ENCODE peak calls at places on chromosomes 4 and X, in ten cellular contexts. A is A549, X is tibial nerve, L is upper lobe of left lung, P is heart left ventricle, Q is K562, C is right lobe of liver, F is uterus, K is prostate gland, B is body of pancreas. G is an unnamed sample.

GRCh38 chr4:98932539-98932938 is 3.6 kb upstream of the EIF4E start:
- DNase-seq in P (no peak), C (no peak), K (no peak), Q (no peak), F (no peak), A (no peak), B (no peak), X (no peak), L (no peak), G (no peak)

GRCh38 chrX:104134583-104135261 is 22.1 kb downstream of the SLC25A53 start:
- DNase-seq in P (no peak), F (no peak), C (no peak), K (no peak), L (no peak), B (no peak), Q (no peak), A (no peak), X (no peak), G (no peak)

GRCh38 chrX:140661657-140662056 is 47.9 kb upstream of the LINC00632 start:
- DNase-seq in C (no peak), F (no peak), X (no peak), L (no peak), B (no peak), P (no peak), A (no peak), K (no peak), Q (no peak), G (no peak)

GRCh38 chr4:37604464-37604863 is 81.7 kb downstream of the RELL1 start:
- DNase-seq in X (no peak), F (no peak), C (no peak), K (no peak), P (no peak), L (no peak), Q (no peak), B (no peak), A (no peak), G (no peak)

GRCh38 chrX:25020391-25021131 is 4.8 kb upstream of the ARX start:
- DNase-seq in F (no peak), C (no peak), A (no peak), L (no peak), X (no peak), Q (peak), P (peak), K (no peak), B (no peak), G (peak)

GRCh38 chrX:152647978-152648377 is 10.3 kb downstream of the GABRQ start:
- DNase-seq in B (no peak), K (no peak), X (no peak), Q (peak), F (no peak), P (no peak), A (no peak), C (no peak), L (no peak), G (no peak)

GRCh38 chr4:113435893-113436292 is 325.6 kb downstream of the CAMK2D start:
- DNase-seq in Q (no peak), C (no peak), L (no peak), K (peak), B (no peak), A (no peak), F (peak), P (peak), X (peak), G (no peak)

GRCh38 chr4:98686847-98687246 is 28.4 kb upstream of the TSPAN5 start:
- DNase-seq in P (no peak), A (no peak), K (no peak), C (no peak), Q (no peak), X (no peak), B (no peak), L (no peak), F (no peak), G (no peak)

GRCh38 chr4:153668647-153669046 is 15.4 kb upstream of the TLR2 start:
- DNase-seq in B (no peak), Q (no peak), C (no peak), F (no peak), X (no peak), K (no peak), A (no peak), L (no peak), P (no peak), G (no peak)

GRCh38 chrX:118974908-118975671 is 672 bp downstream of the LONRF3 start:
- DNase-seq in Q (peak), F (peak), X (no peak), B (peak), C (peak), A (peak), L (peak), P (peak), K (peak), G (no peak)

GRCh38 chr4:124061413-124061812 is 651.1 kb downstream of the ANKRD50 start:
- DNase-seq in P (no peak), A (no peak), K (no peak), Q (no peak), L (no peak), F (no peak), C (no peak), B (no peak), X (no peak), G (no peak)

GRCh38 chr4:1870328-1870577 is 940 bp upstream of the NSD2 start:
- DNase-seq in K (peak), C (peak), P (peak), X (peak), B (peak), F (peak), Q (no peak), A (peak), L (peak), G (peak)

GRCh38 chr4:15778742-15779231 is 659 bp downstream of the CD38 start:
- DNase-seq in X (no peak), F (no peak), C (peak), P (peak), Q (no peak), K (peak), B (peak), A (peak), L (peak), G (no peak)

GRCh38 chr4:181162266-181163063 is 1080.7 kb upstream of the TENM3 start:
- DNase-seq in F (no peak), P (no peak), L (no peak), K (no peak), A (no peak), Q (no peak), X (no peak), B (no peak), C (no peak), G (no peak)

GRCh38 chr4:16665942-16666586 is 232.4 kb downstream of the LDB2 start:
- DNase-seq in Q (no peak), F (no peak), B (no peak), X (no peak), K (no peak), C (no peak), A (no peak), P (no peak), L (no peak), G (no peak)

GRCh38 chrX:11305641-11306040 is 12.4 kb downstream of the AMELX start:
- DNase-seq in X (no peak), K (no peak), Q (no peak), C (no peak), F (no peak), B (no peak), A (no peak), P (no peak), L (no peak), G (no peak)

GRCh38 chrX:56248492-56248891 is 16.3 kb downstream of the KLF8 start:
- DNase-seq in C (peak), X (peak), K (peak), Q (peak), P (peak), B (peak), L (peak), F (peak), A (peak), G (no peak)

GRCh38 chrX:31266172-31267076 is 194.6 kb upstream of the FTHL17 start:
- DNase-seq in K (peak), C (peak), B (peak), P (peak), L (peak), Q (peak), F (peak), X (no peak), A (no peak), G (peak)

GRCh38 chrX:149461746-149462145 is 43.4 kb downstream of the IDS start:
- DNase-seq in A (no peak), K (no peak), L (no peak), B (no peak), X (no peak), Q (no peak), C (no peak), P (no peak), F (no peak), G (no peak)

GRCh38 chr4:79455216-79455615 is 47.2 kb upstream of the GK2 start:
- DNase-seq in L (no peak), P (no peak), Q (no peak), X (no peak), F (no peak), B (no peak), C (no peak), A (no peak), K (no peak), G (no peak)

GRCh38 chr4:27248829-27249228 is 388.2 kb downstream of the STIM2 start:
- DNase-seq in P (no peak), C (no peak), X (no peak), B (no peak), A (no peak), K (no peak), Q (no peak), L (no peak), F (no peak), G (no peak)

GRCh38 chr4:4595252-4595651 is 53.4 kb upstream of the STX18 start:
- DNase-seq in X (no peak), A (peak), C (no peak), L (no peak), F (no peak), K (no peak), P (no peak), Q (no peak), B (no peak), G (no peak)

GRCh38 chr4:184645904-184646610 is 3.2 kb downstream of the CASP3 start:
- DNase-seq in F (no peak), A (no peak), X (no peak), L (no peak), K (no peak), Q (no peak), P (no peak), C (no peak), B (no peak), G (no peak)

GRCh38 chr4:4430492-4431195 is 43.7 kb downstream of the NSG1 start:
- DNase-seq in K (peak), A (peak), F (no peak), C (no peak), P (peak), L (no peak), Q (peak), B (peak), X (no peak), G (peak)

GRCh38 chr4:21470531-21470930 is 478.0 kb downstream of the KCNIP4 start:
- DNase-seq in C (no peak), A (no peak), Q (no peak), F (no peak), K (no peak), P (no peak), X (no peak), B (no peak), L (no peak), G (no peak)

GRCh38 chrX:17588303-17588702 is 149.0 kb upstream of the SCML1 start:
- DNase-seq in L (no peak), Q (no peak), C (no peak), P (no peak), A (no peak), B (no peak), F (no peak), K (no peak), X (no peak), G (no peak)

DNA sequence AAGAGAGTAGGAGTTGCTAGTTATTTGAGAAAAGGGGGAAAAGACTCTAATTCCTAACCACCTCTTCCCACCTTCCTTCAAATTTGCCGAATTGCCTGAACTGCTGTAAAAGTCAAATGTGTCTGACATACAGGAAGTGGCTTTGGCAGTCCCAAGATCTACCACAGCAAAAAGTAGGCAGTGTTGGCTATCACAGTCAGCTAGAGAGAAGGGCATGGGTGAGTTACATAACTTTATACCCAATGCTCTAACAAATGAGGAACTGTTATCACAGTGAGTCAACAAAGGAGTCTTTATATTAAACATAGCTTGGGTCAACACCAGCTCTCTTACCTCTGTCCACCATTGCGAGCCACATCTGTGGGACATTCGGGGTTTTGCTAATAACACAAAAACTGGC is 2.4 kb upstream of the MBNL3 start:
- DNase-seq in B (peak), X (peak), F (no peak), P (no peak), Q (no peak), C (no peak), A (peak), L (peak), K (no peak), G (no peak)
- TF ChIP-seq POLR2A in B (no peak), X (no peak), F (no peak), P (no peak), Q (no peak), C (no peak), A (no peak), L (no peak), K (no peak), G (no peak)

DNA sequence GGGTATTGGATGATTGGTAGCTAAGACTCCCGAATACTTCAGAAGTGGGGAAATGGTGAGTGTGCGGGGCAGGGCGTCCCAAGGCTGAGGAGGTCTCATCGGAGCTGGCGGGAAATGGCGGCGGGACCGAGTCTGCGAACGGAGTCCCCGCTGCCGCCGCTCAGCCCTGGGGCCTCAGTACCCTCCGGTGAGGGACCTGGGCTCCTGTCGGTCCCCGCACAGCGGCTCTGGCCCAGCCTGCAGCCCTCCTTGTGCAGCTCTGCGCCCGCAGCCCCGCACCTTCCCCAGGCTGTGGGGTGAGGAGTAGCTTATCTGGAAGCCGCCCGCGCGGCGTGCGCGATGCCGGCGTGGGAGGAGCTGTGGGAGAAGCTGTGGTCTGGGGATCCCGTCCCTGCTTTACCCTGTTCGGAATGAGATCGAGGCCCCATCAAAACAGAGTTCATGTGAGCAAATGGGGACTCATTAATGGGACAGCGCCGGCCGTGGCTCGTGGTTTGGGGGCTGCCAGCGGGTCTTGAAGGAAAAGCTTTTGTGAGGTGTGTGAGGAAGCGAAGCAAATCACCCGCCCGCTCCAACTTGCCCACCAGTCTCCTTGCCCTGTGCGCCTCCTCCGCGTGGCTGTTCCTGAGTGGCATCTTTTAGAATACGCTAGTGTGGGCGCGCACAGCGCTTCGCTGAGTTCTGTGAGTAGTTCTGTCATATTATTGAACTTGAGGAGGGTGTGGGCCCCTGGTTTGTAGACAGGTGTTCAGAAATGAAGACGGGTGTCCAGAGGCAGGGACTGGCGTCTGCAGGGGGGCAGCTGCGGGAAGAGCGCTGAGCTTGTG is 531 bp downstream of the ZNF141 start:
- DNase-seq in A (peak), X (peak), Q (no peak), C (peak), L (peak), K (peak), B (peak), F (peak), P (peak), G (no peak)
- TF ChIP-seq POLR2A in A (no peak), X (no peak), Q (no peak), C (peak), L (no peak), K (no peak), B (no peak), F (no peak), P (no peak), G (no peak)

DNA sequence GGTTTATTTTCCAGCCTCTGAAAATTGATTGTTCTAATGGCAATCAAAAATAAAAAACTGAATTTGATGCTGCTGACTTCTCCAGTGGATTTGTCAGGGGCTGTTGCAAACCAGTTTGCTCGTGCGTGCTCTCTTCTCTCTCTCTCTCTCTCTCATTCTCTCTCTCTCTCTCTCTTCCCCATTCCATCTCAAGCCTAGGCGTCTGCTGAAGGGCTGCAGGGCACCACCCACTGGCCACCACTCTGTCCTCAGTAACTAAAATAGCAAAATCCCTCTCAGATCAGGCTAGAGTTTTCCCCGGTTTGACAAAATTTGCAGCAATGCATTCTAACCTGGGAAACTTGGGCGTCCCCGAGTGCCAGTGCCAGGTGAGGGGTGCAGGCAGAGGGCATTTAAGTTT is 19.4 kb downstream of the NKX6-1 start:
- DNase-seq in X (no peak), K (no peak), C (no peak), L (no peak), Q (no peak), B (no peak), F (no peak), A (no peak), P (no peak), G (no peak)
- TF ChIP-seq POLR2A in X (no peak), K (no peak), C (no peak), L (no peak), Q (no peak), B (no peak), F (no peak), A (no peak), P (no peak), G (no peak)

GRCh38 chr4:28354874-28355273 is 1494.2 kb downstream of the STIM2 start:
- DNase-seq in Q (no peak), P (no peak), C (no peak), L (no peak), A (no peak), B (no peak), K (no peak), F (no peak), X (no peak), G (no peak)
- TF ChIP-seq POLR2A in Q (no peak), P (no peak), C (no peak), L (no peak), A (no peak), B (no peak), K (no peak), F (no peak), X (no peak), G (no peak)

GRCh38 chr4:2937986-2938385 is 25.2 kb downstream of the NOP14 start:
- DNase-seq in X (no peak), C (peak), Q (no peak), K (no peak), B (no peak), L (peak), F (no peak), P (no peak), A (no peak), G (no peak)

GRCh38 chr4:2935762-2936743 is 27.2 kb downstream of the NOP14 start:
- DNase-seq in F (no peak), A (peak), C (peak), K (no peak), Q (no peak), B (no peak), X (no peak), P (no peak), L (peak), G (peak)

GRCh38 chr4:2937146-2937857 is 25.9 kb downstream of the NOP14 start:
- DNase-seq in L (peak), K (peak), X (no peak), F (no peak), A (peak), Q (no peak), P (no peak), B (no peak), C (peak), G (no peak)

GRCh38 chr4:2934813-2935761 is 28.1 kb downstream of the NOP14 start:
- DNase-seq in X (peak), F (peak), L (peak), C (peak), Q (no peak), K (peak), P (peak), B (peak), A (peak), G (peak)

GRCh38 chr4:2936773-2937145 is 26.4 kb downstream of the NOP14 start:
- DNase-seq in F (no peak), C (peak), Q (no peak), X (no peak), L (peak), A (no peak), B (no peak), K (no peak), P (no peak), G (peak)
- TF ChIP-seq POLR2A in F (no peak), C (no peak), Q (no peak), X (no peak), L (no peak), A (no peak), B (no peak), K (no peak), P (no peak), G (no peak)

GRCh38 chr4:20251061-20251795 is 477 bp upstream of the SLIT2 start:
- DNase-seq in A (no peak), F (no peak), C (no peak), B (no peak), P (no peak), K (no peak), Q (no peak), L (no peak), X (no peak), G (no peak)

GRCh38 chr4:20252656-20253271 is 1.1 kb downstream of the SLIT2 start:
- DNase-seq in A (no peak), C (peak), B (peak), F (peak), P (peak), K (no peak), X (peak), Q (no peak), L (peak), G (no peak)

GRCh38 chr4:20253272-20253798 is 1.6 kb downstream of the SLIT2 start:
- DNase-seq in K (no peak), P (no peak), L (no peak), F (peak), C (no peak), A (no peak), X (no peak), B (no peak), Q (no peak), G (no peak)

GRCh38 chr4:20253799-20254409 is 2.2 kb downstream of the SLIT2 start:
- DNase-seq in C (peak), Q (no peak), F (peak), X (no peak), K (no peak), P (peak), L (peak), B (peak), A (no peak), G (no peak)

GRCh38 chr4:20251796-20252655 is at the start of gene SLIT2:
- DNase-seq in P (peak), Q (peak), X (peak), F (peak), B (peak), C (peak), A (peak), L (peak), K (peak), G (peak)
- TF ChIP-seq POLR2A in P (peak), Q (no peak), X (peak), F (peak), B (peak), C (peak), A (no peak), L (peak), K (peak), G (peak)

DNA sequence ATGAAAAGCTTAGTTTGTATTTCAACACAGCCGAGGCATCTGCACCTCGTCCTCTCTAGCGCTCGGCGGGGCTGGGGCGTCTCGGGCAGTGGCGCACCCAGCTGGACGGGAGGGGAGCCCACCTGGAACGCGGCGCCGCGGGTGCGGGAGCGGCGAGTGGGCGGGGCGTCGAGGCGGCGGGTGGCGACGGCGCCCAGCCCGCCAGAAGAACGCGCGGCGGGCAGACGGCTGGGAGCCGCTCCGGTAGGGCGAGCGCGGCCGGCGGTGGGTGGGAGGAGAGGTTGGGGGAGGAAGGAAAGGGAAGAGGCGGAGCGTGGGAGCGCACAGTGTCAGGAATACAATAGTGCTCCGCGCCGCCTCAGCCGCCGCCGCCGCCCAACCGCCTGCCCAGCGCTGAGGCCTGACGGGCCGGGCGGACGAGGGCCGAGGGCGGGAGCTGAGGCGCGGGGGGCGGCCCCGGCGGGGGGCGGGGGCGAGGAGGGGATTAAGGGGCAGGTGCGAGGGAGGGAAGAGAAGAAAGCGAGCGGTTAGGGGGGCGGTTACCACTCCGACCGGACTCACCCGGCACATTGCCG is at the start of gene JADE3:
- DNase-seq in K (peak), B (peak), F (peak), A (peak), P (peak), C (peak), L (peak), X (peak), Q (peak), G (peak)
- TF ChIP-seq POLR2A in K (peak), B (peak), F (peak), A (peak), P (peak), C (peak), L (peak), X (no peak), Q (no peak), G (peak)